ENCODE peak calls at places on chromosomes 16 and 17, in four cellular contexts. T, Z, R and X are unnamed samples.

GRCh38 chr16:1024126-1024525 is 42.6 kb downstream of the SOX8 start:
- ATAC-seq in T (no peak), Z (no peak), R (no peak), X (no peak)

GRCh38 chr16:53257001-53257400 is 177.3 kb upstream of the RBL2 start:
- ATAC-seq in T (peak), Z (no peak), R (no peak), X (no peak)

GRCh38 chr16:69890891-69891282 is 60.2 kb upstream of the CLEC18A start:
- ATAC-seq in T (no peak), Z (no peak), R (no peak), X (no peak)

GRCh38 chr16:69865701-69866100 is 85.4 kb upstream of the CLEC18A start:
- ATAC-seq in T (no peak), Z (no peak), R (no peak), X (no peak)

GRCh38 chr17:45784583-45785372 is 658 bp downstream of the CRHR1 start:
- ATAC-seq in T (peak), Z (peak), R (peak), X (peak)

GRCh38 chr17:17416400-17417360 is 60.1 kb upstream of the MED9 start:
- ATAC-seq in T (peak), Z (peak), R (peak), X (peak)

GRCh38 chr16:65634291-65634690 is 512.4 kb upstream of the CDH11 start:
- ATAC-seq in T (no peak), Z (no peak), R (no peak), X (no peak)

GRCh38 chr16:88287219-88287618 is 95.5 kb upstream of the ZNF469 start:
- ATAC-seq in T (no peak), Z (peak), R (no peak), X (no peak)

GRCh38 chr16:15552507-15552906 is 90.4 kb downstream of the MARF1 start:
- ATAC-seq in T (no peak), Z (no peak), R (peak), X (peak)

GRCh38 chr16:49542391-49542891 is 168.8 kb downstream of the C16orf78 start:
- ATAC-seq in T (no peak), Z (no peak), R (no peak), X (no peak)

GRCh38 chr17:16215002-16215272 is 397 bp downstream of the NCOR1 start:
- ATAC-seq in T (peak), Z (peak), R (peak), X (peak)

GRCh38 chr17:3762922-3763776 is 37.8 kb downstream of the ITGAE start:
- ATAC-seq in T (no peak), Z (no peak), R (peak), X (peak)

GRCh38 chr17:36118477-36119353 is 15.1 kb downstream of the CCL4 start:
- ATAC-seq in T (no peak), Z (no peak), R (no peak), X (no peak)

GRCh38 chr17:14123579-14124278 is 54.4 kb downstream of the COX10 start:
- ATAC-seq in T (no peak), Z (peak), R (no peak), X (no peak)

GRCh38 chr17:80816241-80817103 is 175.2 kb upstream of the CHMP6 start:
- ATAC-seq in T (no peak), Z (no peak), R (no peak), X (no peak)

GRCh38 chr17:33204701-33205100 is 88.4 kb downstream of the ASIC2 start:
- ATAC-seq in T (no peak), Z (no peak), R (no peak), X (no peak)

GRCh38 chr17:41975099-41976083 is 8.8 kb downstream of the CNP start:
- ATAC-seq in T (no peak), Z (no peak), R (no peak), X (no peak)

GRCh38 chr16:83744521-83744981 is 63.2 kb upstream of the HSBP1 start:
- ATAC-seq in T (peak), Z (peak), R (no peak), X (no peak)